ENCODE peak calls at places on chromosomes 4 and X, in seven cellular contexts. F is HCT116, L is K562, I is astrocyte of the spinal cord, G is AG04450, S is mammary epithelial cell, X is AG10803. Z is an unnamed sample.

GRCh38 chr4:81807927-81808672 is 336.4 kb upstream of the RASGEF1B start:
- DNase-seq in I (no peak), S (peak; percentile 50), F (no peak), L (peak; percentile 65), X (no peak), G (no peak), Z (no peak)

GRCh38 chrX:140762061-140762460 is 52.5 kb downstream of the LINC00632 start:
- DNase-seq in S (peak; percentile 35), X (peak; percentile 74), F (no peak), I (peak; percentile 68), L (peak; percentile 21), G (no peak), Z (peak; percentile 52)

GRCh38 chr4:162803378-162803777 is 363.3 kb downstream of the NAF1 start:
- DNase-seq in I (no peak), X (no peak), S (no peak), L (no peak), G (no peak), F (no peak), Z (no peak)

GRCh38 chr4:16122784-16123183 is 39.0 kb upstream of the PROM1 start:
- DNase-seq in S (no peak), G (no peak), L (no peak), I (no peak), X (no peak), F (no peak), Z (no peak)

GRCh38 chrX:132958086-132958703 is at the start of gene HS6ST2:
- DNase-seq in S (no peak), I (no peak), X (no peak), F (peak; percentile 21), G (no peak), L (no peak), Z (no peak)

GRCh38 chr4:1903035-1903434 is 31.8 kb downstream of the NSD2 start:
- DNase-seq in X (no peak), G (no peak), F (no peak), I (no peak), S (no peak), L (no peak), Z (no peak)

GRCh38 chrX:3518870-3519269 is 172.4 kb upstream of the MXRA5 start:
- DNase-seq in F (peak; percentile 63), I (peak; percentile 89), S (peak; percentile 26), L (peak; percentile 4), G (peak; percentile 78), X (peak; percentile 96), Z (peak; percentile 88)

GRCh38 chrX:131728295-131729145 is 184.6 kb downstream of the OR13H1 start:
- DNase-seq in S (peak; percentile 78), F (no peak), I (peak; percentile 89), G (no peak), X (no peak), L (no peak), Z (peak; percentile 96)

GRCh38 chr4:150236626-150237025 is 158.4 kb downstream of the DCLK2 start:
- DNase-seq in I (peak; percentile 72), L (no peak), G (no peak), X (peak; percentile 57), S (no peak), F (no peak), Z (no peak)

GRCh38 chr4:67035501-67035900 is 509.8 kb downstream of the CENPC start:
- DNase-seq in F (no peak), S (peak; percentile 91), G (no peak), I (peak; percentile 89), L (no peak), X (no peak), Z (peak; percentile 34)

GRCh38 chr4:152590179-152591031 is 54.5 kb upstream of the FBXW7 start:
- DNase-seq in S (peak; percentile 89), I (peak; percentile 90), G (peak; percentile 81), L (no peak), F (no peak), X (peak; percentile 96), Z (peak; percentile 100)

GRCh38 chr4:179344861-179345260 is 1902.6 kb upstream of the AGA start:
- DNase-seq in G (no peak), I (no peak), S (no peak), F (no peak), X (no peak), L (no peak), Z (no peak)

GRCh38 chr4:81498046-81498445 is 26.3 kb upstream of the RASGEF1B start:
- DNase-seq in I (no peak), S (no peak), G (no peak), X (no peak), F (no peak), L (no peak), Z (no peak)

GRCh38 chr4:38456096-38456495 is 207.9 kb upstream of the KLF3 start:
- DNase-seq in G (no peak), X (no peak), L (no peak), S (no peak), I (no peak), F (no peak), Z (no peak)

GRCh38 chrX:53483838-53484420 is 49.8 kb upstream of the HSD17B10 start:
- DNase-seq in I (peak; percentile 20), L (no peak), X (peak; percentile 82), F (no peak), S (peak; percentile 66), G (peak; percentile 10), Z (peak; percentile 2)

GRCh38 chrX:101397779-101398178 is 7.0 kb downstream of the RPL36A start:
- DNase-seq in F (no peak), G (no peak), L (no peak), I (no peak), X (no peak), S (no peak), Z (no peak)

GRCh38 chr4:110198472-110199419 is at the start of gene ELOVL6:
- DNase-seq in L (peak; percentile 82), G (peak; percentile 18), S (peak; percentile 74), X (peak; percentile 67), F (peak; percentile 61), I (peak; percentile 78), Z (peak; percentile 93)

GRCh38 chrX:128439159-128439558 is 387.0 kb upstream of the ACTRT1 start:
- DNase-seq in I (no peak), F (no peak), L (no peak), S (no peak), X (no peak), G (no peak), Z (no peak)

GRCh38 chr4:89247951-89248350 is 59.6 kb downstream of the GPRIN3 start:
- DNase-seq in S (no peak), X (no peak), I (no peak), L (no peak), F (no peak), G (no peak), Z (no peak)

GRCh38 chrX:119429471-119429870 is 30.3 kb downstream of the SLC25A43 start:
- DNase-seq in X (no peak), F (no peak), G (no peak), S (no peak), I (no peak), L (no peak), Z (no peak)

GRCh38 chrX:153863251-153863991 is 22.6 kb downstream of the L1CAM start:
- DNase-seq in S (no peak), L (no peak), F (no peak), X (no peak), I (no peak), G (no peak), Z (no peak)

GRCh38 chr4:141350122-141350904 is 129.6 kb downstream of the ZNF330 start:
- DNase-seq in I (peak; percentile 92), G (peak; percentile 56), F (no peak), X (peak; percentile 94), S (peak; percentile 82), L (no peak), Z (peak; percentile 95)

GRCh38 chrX:10570601-10571000 is 49.8 kb downstream of the MID1 start:
- DNase-seq in X (no peak), F (no peak), S (no peak), G (no peak), I (no peak), L (no peak), Z (no peak)

GRCh38 chr4:176845636-176846035 is 52.9 kb upstream of the VEGFC start:
- DNase-seq in I (no peak), S (peak; percentile 83), G (no peak), L (no peak), X (peak; percentile 92), F (no peak), Z (peak; percentile 91)

GRCh38 chrX:126141014-126141413 is 25.1 kb downstream of the DCAF12L2 start:
- DNase-seq in X (no peak), L (no peak), I (no peak), F (no peak), S (no peak), G (no peak), Z (no peak)

GRCh38 chrX:107894038-107894437 is 68.4 kb downstream of the MID2 start:
- DNase-seq in L (peak; percentile 47), G (no peak), I (peak; percentile 47), S (peak; percentile 57), X (peak; percentile 24), F (peak; percentile 51), Z (peak; percentile 57)

GRCh38 chrX:118675336-118675965 is 52.0 kb upstream of the IL13RA1 start:
- DNase-seq in S (no peak), G (no peak), L (no peak), F (no peak), X (no peak), I (no peak), Z (no peak)

DNA sequence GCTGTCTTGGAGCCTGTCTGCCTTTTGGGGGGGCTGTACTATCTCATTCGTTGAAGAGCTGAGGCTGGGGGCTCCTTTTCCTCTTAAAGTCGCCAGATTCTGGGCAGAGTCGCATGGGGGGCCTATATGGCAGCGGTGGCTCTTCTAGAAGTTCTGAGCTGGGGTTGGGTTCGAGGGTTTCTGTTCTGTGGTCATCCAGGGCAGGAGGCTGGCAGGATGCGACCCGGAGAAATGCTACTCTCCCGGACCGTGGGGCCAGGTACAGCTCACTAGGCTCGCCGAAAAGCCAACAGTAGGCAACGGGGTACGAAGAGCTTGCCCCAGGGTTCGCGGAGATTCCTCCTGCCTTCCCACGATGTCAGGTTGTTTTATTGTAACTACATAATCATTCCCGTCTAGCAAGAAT is 1.9 kb upstream of the CITED1 start:
- DNase-seq in G (no peak), I (no peak), X (no peak), L (no peak), F (no peak), S (no peak), Z (no peak)
- H3K4me3 ChIP-seq in G (no peak overlapping the region), I (no peak overlapping the region), X (no peak overlapping the region), L (peak overlapping the region; percentile 40), F (peak overlapping the region; percentile 60), S (no peak overlapping the region), Z (no peak overlapping the region)

GRCh38 chrX:72003811-72004750 is 93.4 kb downstream of the NHSL2 start:
- DNase-seq in F (peak; percentile 40), L (no peak), X (peak; percentile 72), I (peak; percentile 56), S (peak; percentile 10), G (no peak), Z (peak; percentile 17)
- TF ChIP-seq CTCF in F (peak; percentile 44), L (peak; percentile 30), X (peak; percentile 15), I (peak; percentile 19), S (peak; percentile 31), G (no peak), Z (no peak)

DNA sequence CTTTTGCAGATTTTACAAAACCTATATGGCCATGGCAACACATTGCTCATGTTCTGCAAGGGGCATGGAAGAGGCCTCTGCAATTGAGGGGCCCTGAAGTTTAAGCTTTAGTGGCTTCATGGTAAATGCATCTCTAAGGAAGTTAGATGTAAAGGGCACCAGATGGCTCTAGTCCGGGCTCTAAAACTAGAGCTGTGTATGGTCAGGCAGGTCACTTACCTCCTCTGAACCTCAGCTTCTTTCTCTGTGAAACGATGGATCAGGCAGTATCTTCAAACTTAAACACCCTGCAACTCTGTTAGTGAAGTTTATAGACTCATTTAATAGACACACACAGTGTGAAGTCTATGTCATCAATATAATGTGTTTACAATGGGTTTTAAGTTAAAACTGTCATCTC is 10.0 kb downstream of the MAGEB17 start:
- DNase-seq in G (no peak), I (no peak), F (no peak), S (no peak), L (no peak), X (no peak), Z (no peak)
- H3K4me3 ChIP-seq in G (no peak overlapping the region), I (no peak overlapping the region), F (no peak overlapping the region), S (no peak overlapping the region), L (no peak overlapping the region), X (no peak overlapping the region), Z (no peak overlapping the region)

GRCh38 chr4:5378002-5378401 is 326.7 kb downstream of the STK32B start:
- DNase-seq in I (no peak), X (peak; percentile 54), S (no peak), G (no peak), L (peak; percentile 42), F (peak; percentile 13), Z (peak; percentile 30)
- TF ChIP-seq CTCF in I (peak; percentile 26), X (peak; percentile 62), S (peak; percentile 49), G (no peak), L (peak; percentile 68), F (peak; percentile 53), Z (peak; percentile 51)